ENCODE peak calls at places on chromosome 13, in four cellular contexts. J is fibroblast of pulmonary artery; L is foreskin fibroblast; V is activated naive CD8-positive, alpha-beta T cell treated with anti-CD3 and anti-CD28 coated beads for 36 hours. O is an unnamed sample.

GRCh38 chr13:46633416-46633815 is 80.4 kb downstream of the LRCH1 start:
- DNase-seq in V (no peak), L (peak), J (peak), O (peak)

GRCh38 chr13:27309967-27310598 is 39.5 kb downstream of the RASL11A start:
- DNase-seq in V (no peak), J (peak), L (peak), O (peak)

GRCh38 chr13:99756281-99756680 is 215.3 kb downstream of the ZIC5 start:
- DNase-seq in J (no peak), V (no peak), L (no peak), O (no peak)

GRCh38 chr13:51999525-51999924 is 11.7 kb downstream of the ATP7B start:
- DNase-seq in V (no peak), J (no peak), L (no peak), O (peak)

GRCh38 chr13:110629735-110630134 is 14.4 kb downstream of the NAXD start:
- DNase-seq in J (no peak), V (peak), L (no peak), O (no peak)

GRCh38 chr13:94210826-94211225 is 268.7 kb downstream of the DCT start:
- DNase-seq in L (no peak), V (no peak), J (peak), O (no peak)

GRCh38 chr13:82636119-82636518 is 1246.2 kb downstream of the SLITRK1 start:
- DNase-seq in J (peak), L (peak), V (no peak), O (peak)

GRCh38 chr13:51068501-51068900 is 42.6 kb downstream of the C13orf42 start:
- DNase-seq in J (no peak), L (no peak), V (no peak), O (no peak)

GRCh38 chr13:75507027-75508001 is 25.3 kb upstream of the TBC1D4 start:
- DNase-seq in L (no peak), V (no peak), J (no peak), O (no peak)

GRCh38 chr13:96020155-96020575 is 33.0 kb downstream of the UGGT2 start:
- DNase-seq in L (peak), J (peak), V (peak), O (peak)

GRCh38 chr13:94345374-94346195 is 133.9 kb downstream of the DCT start:
- DNase-seq in V (no peak), J (peak), L (peak), O (peak)

GRCh38 chr13:29227560-29227959 is 367.9 kb downstream of the SLC7A1 start:
- DNase-seq in L (no peak), J (no peak), V (no peak), O (no peak)

GRCh38 chr13:25300861-25301346 is 521 bp upstream of the NUP58 start:
- DNase-seq in V (peak), L (peak), J (peak), O (no peak)

GRCh38 chr13:86591862-86592261 is 792.6 kb upstream of the SLITRK6 start:
- DNase-seq in L (no peak), J (peak), V (no peak), O (peak)

GRCh38 chr13:89925107-89925506 is 1422.4 kb upstream of the MIR17HG start:
- DNase-seq in L (no peak), V (no peak), J (peak), O (peak)

GRCh38 chr13:54387607-54388006 is 1359.0 kb downstream of the OLFM4 start:
- DNase-seq in L (no peak), V (no peak), J (no peak), O (no peak)